ENCODE peak calls at places on chromosomes 5 and 9, in eight cellular contexts. Y, U, V, B, S, I, R and C are unnamed samples.

GRCh38 chr9:81787747-81788632 is 98.6 kb upstream of the TLE1 start:
- DNase-seq in Y (peak), U (no peak), V (peak), B (peak), S (peak), I (peak), R (no peak), C (peak)

GRCh38 chr5:135376961-135377621 is 21.9 kb downstream of the MACROH2A1 start:
- DNase-seq in Y (no peak), U (no peak), V (peak), B (no peak), S (no peak), I (no peak), R (no peak), C (peak)

GRCh38 chr5:107329850-107330249 is 340.9 kb downstream of the EFNA5 start:
- DNase-seq in Y (no peak), U (no peak), V (no peak), B (no peak), S (no peak), I (no peak), R (peak), C (no peak)

GRCh38 chr5:4374866-4375265 is 765.3 kb upstream of the ADAMTS16 start:
- DNase-seq in Y (peak), U (no peak), V (no peak), B (no peak), S (no peak), I (no peak), R (no peak), C (no peak)

GRCh38 chr5:88093765-88094164 is 174.9 kb downstream of the TMEM161B start:
- DNase-seq in Y (no peak), U (no peak), V (no peak), B (no peak), S (no peak), I (no peak), R (no peak), C (no peak)

GRCh38 chr9:37453827-37454226 is 11.4 kb downstream of the ZBTB5 start:
- DNase-seq in Y (peak), U (no peak), V (peak), B (no peak), S (peak), I (no peak), R (no peak), C (no peak)

GRCh38 chr9:33921967-33922895 is 105.3 kb downstream of the UBE2R2 start:
- DNase-seq in Y (no peak), U (no peak), V (no peak), B (peak), S (peak), I (no peak), R (peak), C (no peak)

GRCh38 chr9:86282979-86283535 is 719 bp upstream of the ISCA1 start:
- DNase-seq in Y (peak), U (peak), V (peak), B (peak), S (peak), I (peak), R (no peak), C (peak)

GRCh38 chr5:150641006-150641570 is 628 bp downstream of the SYNPO start:
- DNase-seq in Y (no peak), U (no peak), V (peak), B (peak), S (peak), I (no peak), R (no peak), C (peak)

GRCh38 chr5:44787731-44788130 is 21.0 kb upstream of the MRPS30 start:
- DNase-seq in Y (no peak), U (no peak), V (no peak), B (no peak), S (no peak), I (no peak), R (no peak), C (no peak)

GRCh38 chr5:151315998-151316597 is 12.5 kb upstream of the SLC36A3 start:
- DNase-seq in Y (peak), U (peak), V (peak), B (peak), S (peak), I (peak), R (peak), C (peak)

GRCh38 chr5:134525687-134526482 is 415 bp downstream of the JADE2 start:
- DNase-seq in Y (peak), U (peak), V (peak), B (peak), S (peak), I (peak), R (peak), C (peak)

GRCh38 chr5:54415896-54416640 is 39.4 kb upstream of the HSPB3 start:
- DNase-seq in Y (peak), U (no peak), V (peak), B (no peak), S (peak), I (no peak), R (no peak), C (no peak)

GRCh38 chr9:14768561-14769234 is 46.2 kb upstream of the CER1 start:
- DNase-seq in Y (peak), U (no peak), V (no peak), B (peak), S (peak), I (no peak), R (peak), C (peak)

GRCh38 chr5:55146543-55147151 is 13.3 kb upstream of the GPX8 start:
- DNase-seq in Y (peak), U (peak), V (peak), B (peak), S (peak), I (peak), R (peak), C (peak)

GRCh38 chr5:101897914-101898313 is 398.2 kb downstream of the SLCO4C1 start:
- DNase-seq in Y (no peak), U (no peak), V (no peak), B (no peak), S (no peak), I (no peak), R (peak), C (no peak)

GRCh38 chr9:116027511-116027910 is 126.1 kb upstream of the PAPPA start:
- DNase-seq in Y (peak), U (no peak), V (no peak), B (no peak), S (peak), I (no peak), R (no peak), C (peak)

GRCh38 chr5:134370871-134371833 is at the start of gene UBE2B:
- DNase-seq in Y (peak), U (peak), V (peak), B (peak), S (peak), I (peak), R (peak), C (peak)

GRCh38 chr5:58072202-58072791 is 387.6 kb downstream of the PLK2 start:
- DNase-seq in Y (no peak), U (no peak), V (no peak), B (no peak), S (no peak), I (no peak), R (no peak), C (no peak)

GRCh38 chr5:150184990-150185952 is 4.6 kb upstream of the SLC6A7 start:
- DNase-seq in Y (no peak), U (no peak), V (no peak), B (no peak), S (no peak), I (no peak), R (no peak), C (no peak)

GRCh38 chr5:40321514-40321913 is 358.2 kb upstream of the PTGER4 start:
- DNase-seq in Y (no peak), U (no peak), V (no peak), B (no peak), S (no peak), I (no peak), R (no peak), C (no peak)

DNA sequence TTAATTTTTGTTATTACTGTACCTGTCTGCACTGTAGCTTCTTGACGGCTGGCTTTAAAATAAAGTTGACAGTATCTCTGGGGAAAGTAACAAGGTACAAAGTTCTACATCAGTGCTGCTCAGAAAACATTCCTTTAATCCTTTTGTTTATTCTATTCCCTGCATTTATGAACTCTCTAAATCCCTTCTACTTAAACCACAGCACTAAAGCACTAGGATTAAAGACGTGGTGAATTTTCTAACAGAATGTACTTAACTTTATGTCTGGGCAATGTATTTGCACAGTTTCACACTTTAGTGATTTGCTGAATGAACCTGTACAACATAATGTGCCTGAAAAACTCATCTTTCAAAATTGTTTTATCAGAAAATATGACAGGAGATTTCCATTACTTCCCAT is 43.9 kb downstream of the LHFPL2 start:
- DNase-seq in Y (no peak), U (no peak), V (no peak), B (no peak), S (no peak), I (no peak), R (no peak), C (no peak)
- TF ChIP-seq CTCF in Y (no peak), U (no peak), V (no peak), B (no peak), S (no peak), I (no peak), R (no peak), C (no peak)

GRCh38 chr9:34991833-34992375 is 2.4 kb downstream of the DNAJB5 start:
- DNase-seq in Y (no peak), U (no peak), V (no peak), B (no peak), S (peak), I (peak), R (no peak), C (no peak)

GRCh38 chr9:34992376-34992951 is 2.9 kb downstream of the DNAJB5 start:
- DNase-seq in Y (peak), U (peak), V (no peak), B (no peak), S (peak), I (peak), R (no peak), C (peak)

GRCh38 chr9:34994429-34995287 is 5.1 kb downstream of the DNAJB5 start:
- DNase-seq in Y (peak), U (no peak), V (no peak), B (peak), S (peak), I (no peak), R (no peak), C (no peak)

GRCh38 chr9:34995288-34996060 is 5.9 kb downstream of the DNAJB5 start:
- DNase-seq in Y (peak), U (no peak), V (no peak), B (no peak), S (no peak), I (no peak), R (no peak), C (no peak)

DNA sequence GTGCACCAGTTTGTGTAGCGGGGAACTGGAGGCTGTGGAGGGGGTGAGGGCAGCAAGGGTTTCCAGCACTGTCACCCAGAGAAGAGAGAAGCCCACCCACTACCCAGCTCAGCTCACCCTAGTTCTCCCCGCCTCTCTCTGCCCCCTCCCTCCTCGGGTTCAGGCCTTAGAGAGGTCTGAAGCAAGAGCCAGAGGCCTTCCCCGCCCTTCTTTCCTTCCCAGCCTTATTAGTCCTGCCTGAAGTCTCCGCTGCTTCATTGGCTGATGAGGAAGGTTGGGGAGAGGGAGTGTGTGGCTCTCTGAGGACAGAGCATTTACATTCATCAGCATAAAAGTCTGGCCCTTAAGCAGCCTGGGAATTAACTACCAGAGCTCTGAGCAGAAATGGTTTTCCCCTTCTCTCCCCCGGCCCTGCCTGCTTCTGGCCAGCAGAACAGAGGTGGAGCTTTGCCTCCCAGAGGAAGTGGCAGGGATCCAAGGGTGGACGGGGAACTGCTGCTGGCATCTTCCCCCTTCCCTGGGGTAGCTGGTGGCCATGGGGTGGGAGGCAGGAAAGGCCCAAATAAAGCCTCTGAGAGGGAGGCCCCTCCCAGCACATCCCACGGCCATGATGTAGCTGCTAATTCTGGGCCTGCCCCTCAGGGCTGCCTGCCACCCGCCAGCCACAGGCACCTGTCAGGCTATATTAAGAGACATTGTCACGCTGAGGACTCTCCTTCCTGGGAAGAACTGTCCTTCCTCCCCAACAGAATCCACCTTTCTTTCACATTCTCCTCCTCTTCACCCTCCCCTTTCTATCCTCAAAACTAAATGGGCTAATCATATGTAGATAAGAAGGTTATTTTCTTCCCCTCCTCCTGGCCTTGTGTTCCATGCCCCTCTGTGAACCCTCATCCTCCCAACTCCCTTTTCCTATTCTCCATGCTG is 4.2 kb downstream of the DNAJB5 start:
- DNase-seq in Y (no peak), U (peak), V (no peak), B (no peak), S (no peak), I (peak), R (no peak), C (no peak)
- H3K4me3 ChIP-seq in Y (no peak), U (no peak), V (no peak), B (no peak), S (no peak), I (no peak), R (no peak), C (no peak)

GRCh38 chr5:138597660-138598400 is 22.6 kb upstream of the HSPA9 start:
- DNase-seq in Y (no peak), U (no peak), V (no peak), B (no peak), S (no peak), I (peak), R (no peak), C (no peak)

GRCh38 chr5:138594305-138595058 is 19.3 kb upstream of the HSPA9 start:
- DNase-seq in Y (no peak), U (no peak), V (no peak), B (no peak), S (no peak), I (no peak), R (no peak), C (no peak)

GRCh38 chr5:138596105-138596987 is 21.1 kb upstream of the HSPA9 start:
- DNase-seq in Y (no peak), U (no peak), V (no peak), B (no peak), S (no peak), I (peak), R (peak), C (no peak)

GRCh38 chr5:138595396-138595795 is 20.2 kb upstream of the HSPA9 start:
- DNase-seq in Y (no peak), U (peak), V (no peak), B (no peak), S (no peak), I (no peak), R (no peak), C (no peak)
- TF ChIP-seq CTCF in Y (no peak), U (peak), V (peak), B (no peak), S (peak), I (peak), R (no peak), C (peak)

DNA sequence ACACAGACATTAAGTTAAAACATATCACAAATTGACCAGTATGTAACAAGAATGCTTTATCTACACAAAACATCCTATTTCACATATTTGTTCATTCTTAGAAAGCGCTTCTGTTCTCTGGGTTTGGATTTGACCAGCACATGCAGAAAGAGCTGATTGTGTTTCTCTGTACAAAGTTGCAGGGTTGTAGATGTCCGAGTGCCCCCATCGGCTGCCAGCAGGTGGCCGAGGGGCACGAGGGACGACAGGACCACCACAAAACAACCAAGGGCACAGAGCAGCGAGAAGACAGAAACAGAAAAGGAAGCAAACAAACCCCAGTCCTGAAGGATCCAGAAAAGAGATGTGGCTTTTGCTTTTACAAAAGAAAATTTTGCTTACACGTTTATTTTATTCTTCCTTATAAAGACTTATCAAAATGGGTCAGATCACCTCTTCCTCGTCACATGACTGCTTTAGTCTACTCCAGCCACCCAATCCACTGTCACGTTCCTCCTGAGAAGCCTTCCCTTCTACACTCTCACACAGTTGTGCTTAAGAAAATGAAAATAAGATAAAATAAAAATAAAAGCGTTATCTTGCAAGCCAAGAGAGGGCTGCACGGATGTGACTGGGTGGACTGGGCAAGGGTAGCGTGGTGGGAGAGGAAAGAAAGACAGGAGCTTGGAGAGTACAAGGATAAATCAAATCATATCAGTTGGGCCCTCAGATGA is 9.5 kb downstream of the OTP start:
- DNase-seq in Y (no peak), U (no peak), V (no peak), B (no peak), S (no peak), I (no peak), R (no peak), C (no peak)
- H3K4me3 ChIP-seq in Y (no peak), U (no peak), V (no peak), B (no peak), S (no peak), I (peak), R (no peak), C (no peak)

DNA sequence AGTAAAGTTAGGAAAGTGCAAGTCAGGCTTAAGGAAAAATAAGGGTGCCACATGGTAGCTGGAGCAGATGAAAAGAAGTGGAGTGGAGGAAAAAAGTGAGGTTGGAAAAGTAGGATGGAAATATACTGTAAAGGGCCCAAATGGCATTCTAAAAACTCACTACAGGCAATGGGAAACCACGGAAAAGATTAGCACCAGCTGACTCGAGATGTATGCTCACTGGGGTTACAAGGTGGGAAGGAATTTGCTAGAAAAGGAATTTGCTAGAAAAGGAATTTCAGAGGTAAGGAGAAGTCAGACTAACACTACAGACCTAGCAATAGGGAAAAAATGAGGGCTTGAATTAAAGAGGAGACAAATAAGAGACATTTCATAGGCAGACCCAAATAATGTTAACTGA is 3.6 kb downstream of the PSMD5 start:
- DNase-seq in Y (no peak), U (no peak), V (no peak), B (no peak), S (peak), I (no peak), R (no peak), C (peak)
- TF ChIP-seq CTCF in Y (no peak), U (no peak), V (no peak), B (no peak), S (no peak), I (no peak), R (no peak), C (no peak)